ENCODE peak calls at places on chromosomes 2 and 18, in ten cellular contexts. L is mucosa of descending colon, A is right cardiac atrium, V is tibial artery, S is astrocyte of the spinal cord, Q is neural progenitor cell, Z is kidney epithelial cell, O is psoas muscle, H is cardiac fibroblast, C is left lung. U is an unnamed sample.

GRCh38 chr18:57915241-57915640 is 112.1 kb upstream of the ATP8B1 start:
- DNase-seq in V (no peak), Q (no peak), S (peak; percentile 53), A (no peak), C (no peak), L (no peak), H (peak; percentile 15), Z (no peak), O (no peak), U (no peak)

GRCh38 chr2:153455403-153455802 is 23.2 kb downstream of the RPRM start:
- DNase-seq in Q (peak; percentile 21), C (no peak), S (no peak), H (no peak), V (no peak), Z (no peak), O (peak; percentile 12), A (no peak), L (no peak), U (no peak)

GRCh38 chr2:39380525-39381150 is 56.4 kb downstream of the MAP4K3 start:
- DNase-seq in C (no peak), O (no peak), H (peak; percentile 43), Z (no peak), V (no peak), L (no peak), Q (no peak), S (peak; percentile 20), A (no peak), U (no peak)

GRCh38 chr18:68769423-68769822 is 28.5 kb upstream of the CCDC102B start:
- DNase-seq in Q (no peak), Z (no peak), C (no peak), L (peak; percentile 8), H (peak; percentile 36), S (no peak), A (peak; percentile 58), V (peak; percentile 62), O (peak; percentile 33), U (no peak)

GRCh38 chr2:205495819-205496218 is 186.5 kb upstream of the NRP2 start:
- DNase-seq in C (no peak), Q (no peak), O (no peak), V (no peak), Z (no peak), H (peak; percentile 39), A (no peak), L (no peak), S (no peak), U (no peak)

GRCh38 chr18:43886341-43886740 is 609.1 kb upstream of the SYT4 start:
- DNase-seq in H (no peak), Z (no peak), O (no peak), A (no peak), S (no peak), V (no peak), C (no peak), L (no peak), Q (no peak), U (no peak)

GRCh38 chr2:136381722-136382633 is 264.0 kb upstream of the CXCR4 start:
- DNase-seq in V (no peak), O (no peak), A (no peak), Q (no peak), Z (no peak), S (no peak), L (peak; percentile 46), C (no peak), H (no peak), U (no peak)

GRCh38 chr18:25164837-25165791 is 186.9 kb downstream of the ZNF521 start:
- DNase-seq in H (peak; percentile 11), Z (peak; percentile 1), A (no peak), L (no peak), S (peak; percentile 57), C (no peak), V (no peak), O (no peak), Q (no peak), U (peak; percentile 43)

GRCh38 chr2:111031546-111032484 is 88.9 kb upstream of the BCL2L11 start:
- DNase-seq in V (no peak), Q (no peak), L (no peak), A (no peak), O (no peak), H (peak; percentile 2), Z (no peak), C (no peak), S (no peak), U (no peak)

GRCh38 chr2:45184606-45185005 is 175.4 kb upstream of the SIX2 start:
- DNase-seq in S (peak; percentile 64), C (no peak), A (no peak), O (no peak), L (no peak), H (peak; percentile 79), Z (peak; percentile 80), Q (no peak), V (no peak), U (no peak)

GRCh38 chr2:104215269-104216161 is 638.4 kb upstream of the POU3F3 start:
- DNase-seq in S (no peak), V (no peak), O (no peak), A (no peak), H (no peak), L (no peak), Z (no peak), Q (peak; percentile 30), C (no peak), U (no peak)

GRCh38 chr18:63322908-63323634 is 3.5 kb upstream of the BCL2 start:
- DNase-seq in S (peak; percentile 71), Q (peak; percentile 84), Z (no peak), V (no peak), O (no peak), H (peak; percentile 84), A (peak; percentile 35), C (no peak), L (peak; percentile 77), U (no peak)

GRCh38 chr2:66389651-66390131 is 45.2 kb upstream of the MEIS1 start:
- DNase-seq in C (no peak), O (no peak), V (no peak), Q (no peak), S (peak; percentile 13), H (peak; percentile 9), L (no peak), Z (no peak), A (no peak), U (no peak)

GRCh38 chr18:12819822-12820221 is 64.2 kb downstream of the PTPN2 start:
- DNase-seq in S (peak; percentile 9), O (no peak), L (no peak), H (no peak), Q (no peak), A (no peak), C (no peak), V (no peak), Z (no peak), U (no peak)

GRCh38 chr18:32183503-32183902 is 6.3 kb upstream of the MEP1B start:
- DNase-seq in V (no peak), L (no peak), O (no peak), Z (no peak), H (no peak), Q (no peak), A (no peak), S (no peak), C (no peak), U (no peak)
- H3K4me3 ChIP-seq in V (no peak overlapping the region), L (no peak overlapping the region), O (no peak overlapping the region), Z (no peak overlapping the region), H (no peak overlapping the region), Q (no peak overlapping the region), A (no peak overlapping the region), S (no peak overlapping the region), C (no peak overlapping the region), U (no peak overlapping the region)

GRCh38 chr2:29987141-29987540 is 65.8 kb upstream of the ALK start:
- DNase-seq in S (no peak), V (no peak), Z (no peak), L (no peak), H (no peak), Q (no peak), A (no peak), O (no peak), C (no peak), U (no peak)

GRCh38 chr2:29995241-29995640 is 73.9 kb upstream of the ALK start:
- DNase-seq in O (no peak), L (no peak), C (no peak), Q (no peak), A (no peak), H (no peak), Z (no peak), S (no peak), V (no peak), U (no peak)

GRCh38 chr2:29990112-29990511 is 68.7 kb upstream of the ALK start:
- DNase-seq in L (no peak), H (no peak), C (no peak), Z (no peak), O (no peak), S (no peak), V (no peak), A (no peak), Q (no peak), U (no peak)
- H3K4me3 ChIP-seq in L (no peak overlapping the region), H (no peak overlapping the region), C (no peak overlapping the region), Z (no peak overlapping the region), O (no peak overlapping the region), S (no peak overlapping the region), V (no peak overlapping the region), A (no peak overlapping the region), Q (no peak overlapping the region), U (no peak overlapping the region)

DNA sequence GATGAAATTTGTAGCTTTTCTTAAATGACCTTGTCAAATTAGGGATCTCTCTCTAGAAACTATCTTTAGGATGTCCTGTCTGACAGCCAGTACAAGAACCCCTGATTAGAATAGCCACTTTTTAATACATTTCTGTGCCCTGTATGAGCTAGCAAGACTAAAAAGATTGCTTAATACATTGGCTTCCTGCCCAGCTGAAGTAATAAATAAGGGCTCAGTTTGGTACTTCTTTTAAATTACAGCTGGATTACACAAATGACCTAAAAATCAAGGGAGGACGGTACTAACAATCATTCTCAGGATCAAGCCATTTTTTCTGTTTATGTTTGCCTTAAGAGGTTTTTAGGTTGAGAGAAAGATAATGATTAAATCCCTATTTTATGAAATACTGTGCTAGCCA is 11.6 kb upstream of the OLA1 start:
- DNase-seq in O (no peak), H (peak; percentile 85), A (no peak), Z (no peak), Q (no peak), V (no peak), C (no peak), L (no peak), S (peak; percentile 63), U (peak; percentile 85)
- H3K4me3 ChIP-seq in O (no peak overlapping the region), H (no peak overlapping the region), A (no peak overlapping the region), Z (no peak overlapping the region), Q (no peak overlapping the region), V (no peak overlapping the region), C (no peak overlapping the region), L (no peak overlapping the region), S (no peak overlapping the region), U (no peak overlapping the region)

DNA sequence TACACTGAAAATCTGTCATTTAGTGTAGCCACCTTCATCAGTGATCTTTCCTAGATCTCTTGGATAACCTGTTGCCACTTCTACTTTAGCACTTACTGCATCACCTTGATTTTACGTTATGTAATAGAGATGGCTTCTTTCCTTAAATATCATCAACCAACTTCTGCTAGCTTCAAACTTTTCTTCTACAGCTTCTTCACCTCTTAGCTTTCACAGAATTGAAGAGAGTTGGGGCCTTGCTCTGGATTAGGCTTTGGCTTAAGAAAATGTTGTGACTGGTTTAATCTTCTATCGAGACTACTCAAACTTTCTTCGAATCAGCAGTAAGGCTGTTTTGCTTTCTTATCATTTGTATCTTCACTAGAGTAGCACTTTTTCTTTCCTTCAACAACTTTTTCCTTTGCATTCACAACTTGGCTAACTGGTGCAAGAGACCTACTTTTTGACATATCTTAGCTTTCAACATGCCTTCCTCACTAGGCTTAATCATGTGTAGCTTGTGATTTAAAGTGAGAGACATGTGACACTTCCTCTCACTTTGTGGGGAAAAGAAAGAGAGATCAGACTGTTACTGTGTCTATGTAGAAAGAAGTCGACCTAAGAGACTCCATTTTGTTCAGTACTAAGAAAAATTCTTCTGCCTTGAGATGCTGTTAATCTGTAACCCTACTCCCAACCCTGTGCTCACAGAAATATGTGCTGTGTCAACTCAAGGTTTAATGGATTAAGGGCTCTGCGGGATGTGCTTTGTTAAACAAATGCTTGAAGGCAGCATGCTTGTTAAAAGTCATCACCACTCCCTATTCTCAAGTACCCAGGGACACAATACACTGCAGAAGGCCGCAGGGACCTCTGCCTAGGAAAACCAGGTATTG is 99.6 kb downstream of the ATL2 start:
- DNase-seq in O (no peak), C (no peak), V (no peak), A (no peak), Q (peak; percentile 61), L (peak; percentile 25), S (peak; percentile 29), Z (peak; percentile 75), H (no peak), U (no peak)
- H3K4me3 ChIP-seq in O (no peak overlapping the region), C (no peak overlapping the region), V (no peak overlapping the region), A (no peak overlapping the region), Q (no peak overlapping the region), L (no peak overlapping the region), S (no peak overlapping the region), Z (no peak overlapping the region), H (no peak overlapping the region), U (no peak overlapping the region)

U was measured in skeletal muscle cell.